ENCODE peak calls at places on chromosomes 4 and X, in nine cellular contexts. J is ovary, K is colonic mucosa, E is dorsolateral prefrontal cortex, P is H9, W is lower lobe of right lung, F is heart left ventricle, T is prostate gland, N is right lobe of liver. O is an unnamed sample.

GRCh38 chrX:103398321-103398937 is 22.1 kb downstream of the BEX3 start:
- DNase-seq in N (no peak), W (no peak), E (no peak), F (no peak), K (no peak), J (no peak), T (no peak), P (no peak), O (no peak)

GRCh38 chr4:1354983-1355275 is 7.9 kb downstream of the UVSSA start:
- DNase-seq in N (no peak), F (no peak), J (no peak), K (no peak), E (no peak), W (no peak), T (no peak), P (no peak), O (no peak)

GRCh38 chrX:47227334-47227583 is 5.5 kb upstream of the USP11 start:
- DNase-seq in W (no peak), J (no peak), E (no peak), K (no peak), T (no peak), P (no peak), N (no peak), F (no peak), O (no peak)

GRCh38 chrX:131595120-131595519 is 51.2 kb downstream of the OR13H1 start:
- DNase-seq in E (no peak), P (no peak), W (no peak), N (no peak), T (no peak), J (no peak), F (no peak), K (no peak), O (no peak)

GRCh38 chr4:74449571-74450297 is 4.8 kb downstream of the AREG start:
- DNase-seq in E (no peak), W (no peak), J (no peak), K (no peak), P (no peak), F (no peak), N (no peak), T (no peak), O (no peak)

GRCh38 chr4:123298798-123299197 is 97.8 kb upstream of the SPRY1 start:
- DNase-seq in N (no peak), P (no peak), E (no peak), J (no peak), K (no peak), F (no peak), W (no peak), T (no peak), O (no peak)

GRCh38 chr4:121932212-121932974 is 19.5 kb downstream of the TRPC3 start:
- DNase-seq in F (no peak), E (no peak), W (peak; percentile 44), T (no peak), P (no peak), N (no peak), J (peak; percentile 13), K (no peak), O (no peak)

GRCh38 chr4:29405151-29405550 is 1315.0 kb upstream of the PCDH7 start:
- DNase-seq in N (no peak), T (no peak), F (no peak), J (no peak), E (no peak), P (no peak), K (no peak), W (no peak), O (no peak)

GRCh38 chr4:147078875-147079658 is 133.4 kb upstream of the TTC29 start:
- DNase-seq in P (no peak), W (no peak), J (peak; percentile 38), F (peak; percentile 29), T (peak; percentile 40), N (no peak), K (no peak), E (no peak), O (peak; percentile 25)

GRCh38 chr4:127844605-127845116 is 36.0 kb upstream of the PLK4 start:
- DNase-seq in J (no peak), W (no peak), N (no peak), T (no peak), K (no peak), P (no peak), E (no peak), F (no peak), O (no peak)

GRCh38 chrX:15438332-15438731 is 54.1 kb upstream of the VEGFD start:
- DNase-seq in F (no peak), N (no peak), T (no peak), W (no peak), E (no peak), K (no peak), P (no peak), J (no peak), O (no peak)
- H3K27ac ChIP-seq in F (no peak overlapping the region), N (no peak overlapping the region), T (no peak overlapping the region), W (no peak overlapping the region), E (no peak overlapping the region), K (no peak overlapping the region), P (no peak overlapping the region), J (no peak overlapping the region), O (no peak overlapping the region)

GRCh38 chr4:174316954-174317353 is 33.2 kb downstream of the CEP44 start:
- DNase-seq in F (no peak), T (no peak), W (no peak), J (no peak), P (no peak), K (no peak), N (no peak), E (no peak), O (no peak)

GRCh38 chr4:174317531-174317930 is 33.8 kb downstream of the CEP44 start:
- DNase-seq in E (no peak), K (no peak), T (no peak), F (no peak), N (no peak), J (no peak), W (no peak), P (no peak), O (no peak)

GRCh38 chr4:174320501-174321199 is 36.9 kb downstream of the CEP44 start:
- DNase-seq in K (no peak), F (no peak), T (no peak), P (no peak), W (no peak), E (no peak), N (no peak), J (no peak), O (no peak)

GRCh38 chr4:174316546-174316945 is 32.8 kb downstream of the CEP44 start:
- DNase-seq in F (no peak), E (no peak), K (no peak), W (no peak), T (no peak), J (no peak), P (no peak), N (no peak), O (no peak)

DNA sequence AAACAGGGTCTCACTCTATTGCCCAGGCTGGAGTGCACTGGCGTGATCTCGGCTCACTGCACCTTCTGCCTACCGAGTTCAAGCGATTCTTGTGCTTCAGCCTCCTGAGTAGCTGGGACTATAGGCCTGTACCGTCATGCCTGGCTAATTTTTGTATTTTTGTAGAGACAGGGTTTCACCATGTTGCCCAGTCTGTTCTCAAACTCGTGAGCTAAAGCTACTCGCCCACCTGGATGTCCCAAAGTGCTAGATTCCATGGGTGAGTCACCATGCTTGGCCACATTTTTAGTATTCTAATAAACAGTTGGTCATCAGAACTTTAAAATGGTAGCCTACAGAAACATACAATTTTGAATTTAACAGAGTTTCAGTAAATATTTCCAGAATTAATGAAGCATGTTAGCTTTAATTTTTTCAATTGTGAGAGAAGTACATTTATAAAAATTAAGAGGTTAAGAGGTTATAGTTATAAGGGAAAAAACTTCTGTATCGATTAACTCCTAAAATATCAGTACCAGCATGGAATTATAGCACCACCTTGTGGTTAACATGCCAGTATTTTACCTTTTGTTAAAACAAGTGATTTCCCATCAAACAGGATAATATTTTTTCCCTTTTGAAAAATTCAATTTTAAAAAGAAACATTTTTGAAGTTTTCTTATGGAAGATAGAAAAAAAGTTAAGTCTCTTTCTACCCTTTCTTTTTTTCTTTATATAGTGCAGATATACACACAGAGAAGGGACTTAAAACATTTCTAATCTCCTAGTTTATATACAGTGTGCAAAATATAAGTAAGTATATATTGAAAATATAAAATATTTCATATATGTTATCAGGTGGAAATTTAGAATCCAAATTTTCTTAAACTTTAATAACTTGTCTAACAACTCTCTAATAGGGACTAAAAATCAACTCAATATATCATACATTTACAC is 35.4 kb downstream of the CEP44 start:
- DNase-seq in P (no peak), K (no peak), E (no peak), W (no peak), F (no peak), T (no peak), N (no peak), J (no peak), O (no peak)
- TF ChIP-seq CTCF in P (peak; percentile 87), K (peak; percentile 62), E (peak; percentile 70), W (peak; percentile 69), F (peak; percentile 68), T (peak; percentile 57), N (peak; percentile 80), J (peak; percentile 14), O (peak; percentile 50)

DNA sequence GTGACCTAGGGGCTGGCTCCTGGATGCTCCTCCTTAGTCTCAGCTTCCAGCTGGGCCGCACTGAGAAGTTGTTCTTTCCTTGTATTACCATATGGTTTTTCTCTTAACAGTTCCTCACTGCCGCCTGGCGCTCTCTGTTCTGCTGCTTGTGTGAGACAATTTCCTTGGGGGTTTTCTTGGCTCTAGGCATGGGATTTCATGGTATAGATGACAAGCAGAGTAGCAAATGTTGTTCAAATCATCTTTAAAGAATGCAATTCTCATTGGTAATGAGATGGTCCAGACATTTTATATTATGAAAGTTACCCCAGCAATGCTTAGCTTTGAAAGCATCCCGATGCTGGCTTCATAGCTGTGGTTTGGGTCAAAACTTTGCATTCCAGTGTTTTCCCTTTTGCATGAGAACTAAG is 37.6 kb downstream of the SEPTIN11 start:
- DNase-seq in N (no peak), T (no peak), E (no peak), F (peak; percentile 21), P (no peak), K (no peak), W (no peak), J (no peak), O (peak; percentile 27)
- H3K27ac ChIP-seq in N (no peak overlapping the region), T (no peak overlapping the region), E (no peak overlapping the region), F (peak overlapping the region; percentile 19), P (no peak overlapping the region), K (peak overlapping the region; percentile 23), W (peak overlapping the region; percentile 20), J (no peak overlapping the region), O (peak overlapping the region; percentile 57)

GRCh38 chr4:168865854-168866253 is 144.2 kb downstream of the CBR4 start:
- DNase-seq in N (no peak), J (no peak), E (no peak), T (no peak), W (no peak), P (no peak), F (no peak), K (no peak), O (no peak)

GRCh38 chr4:168867128-168867527 is 142.9 kb downstream of the CBR4 start:
- DNase-seq in W (no peak), E (no peak), N (no peak), K (no peak), J (no peak), F (no peak), P (no peak), T (no peak), O (no peak)

GRCh38 chr4:168864831-168865541 is 145.1 kb downstream of the CBR4 start:
- DNase-seq in P (peak; percentile 57), T (no peak), J (no peak), F (no peak), W (no peak), E (no peak), N (no peak), K (no peak), O (no peak)

GRCh38 chr4:168866635-168867034 is 143.4 kb downstream of the CBR4 start:
- DNase-seq in T (no peak), W (no peak), F (no peak), P (no peak), J (no peak), E (no peak), K (no peak), N (no peak), O (no peak)

GRCh38 chr4:168863719-168864632 is 146.1 kb downstream of the CBR4 start:
- DNase-seq in E (no peak), F (no peak), J (no peak), W (no peak), K (no peak), T (no peak), P (no peak), N (no peak), O (no peak)
- TF ChIP-seq CTCF in E (no peak), F (no peak), J (no peak), W (no peak), K (no peak), T (no peak), P (no peak), N (no peak), O (no peak)

O was measured in uterus.